ENCODE peak calls at places on chromosomes 2 and 18, in seven cellular contexts. D is Panc1, Q is fibroblast of lung, L is left ventricle myocardium inferior, N is prostate gland, X is PC-9, A is fibroblast of pulmonary artery. E is an unnamed sample.

GRCh38 chr2:236892721-236893120 is 193.0 kb upstream of the COPS8 start:
- DNase-seq in D (no peak), Q (no peak), L (no peak), N (no peak), X (no peak), A (no peak), E (no peak)

GRCh38 chr2:55156326-55156725 is 75.8 kb downstream of the CLHC1 start:
- DNase-seq in D (no peak), Q (peak; percentile 35), L (no peak), N (no peak), X (no peak), A (no peak), E (no peak)

GRCh38 chr2:235669269-235669831 is 175.5 kb downstream of the AGAP1 start:
- DNase-seq in D (no peak), Q (peak; percentile 68), L (peak; percentile 80), N (peak; percentile 30), X (peak; percentile 94), A (peak; percentile 64), E (peak; percentile 81)

GRCh38 chr2:201950606-201951005 is 83.0 kb upstream of the FZD7 start:
- DNase-seq in D (no peak), Q (peak; percentile 27), L (no peak), N (no peak), X (no peak), A (no peak), E (no peak)

GRCh38 chr2:218396688-218397501 is 2.8 kb upstream of the CTDSP1 start:
- DNase-seq in D (no peak), Q (peak; percentile 60), L (peak; percentile 84), N (peak; percentile 71), X (peak; percentile 54), A (peak; percentile 56), E (peak; percentile 63)

GRCh38 chr2:80737047-80737446 is 432.5 kb upstream of the LRRTM1 start:
- DNase-seq in D (no peak), Q (no peak), L (no peak), N (no peak), X (no peak), A (no peak), E (no peak)

GRCh38 chr2:67412424-67412823 is 15.3 kb downstream of the ETAA1 start:
- DNase-seq in D (no peak), Q (no peak), L (no peak), N (no peak), X (no peak), A (no peak), E (peak; percentile 2)

GRCh38 chr2:177983183-177983788 is 89.3 kb downstream of the PDE11A start:
- DNase-seq in D (peak; percentile 33), Q (peak; percentile 48), L (no peak), N (no peak), X (peak; percentile 56), A (peak; percentile 67), E (peak; percentile 38)

GRCh38 chr2:152743004-152743403 is 24.6 kb downstream of the ARL6IP6 start:
- DNase-seq in D (peak; percentile 5), Q (no peak), L (no peak), N (no peak), X (no peak), A (peak; percentile 17), E (no peak)

GRCh38 chr2:2901384-2902345 is 476.0 kb downstream of the EIPR1 start:
- DNase-seq in D (no peak), Q (no peak), L (no peak), N (no peak), X (no peak), A (no peak), E (no peak)

GRCh38 chr2:14866953-14867352 is 234.4 kb downstream of the LRATD1 start:
- DNase-seq in D (no peak), Q (no peak), L (no peak), N (no peak), X (no peak), A (no peak), E (no peak)

GRCh38 chr18:42719221-42719620 is 396.3 kb downstream of the RIT2 start:
- DNase-seq in D (no peak), Q (no peak), L (no peak), N (no peak), X (no peak), A (no peak), E (no peak)

GRCh38 chr2:12661472-12661871 is 55.3 kb upstream of the TRIB2 start:
- DNase-seq in D (no peak), Q (no peak), L (no peak), N (no peak), X (no peak), A (peak; percentile 13), E (no peak)

GRCh38 chr2:20594957-20595356 is 55.9 kb downstream of the HS1BP3 start:
- DNase-seq in D (no peak), Q (no peak), L (no peak), N (no peak), X (no peak), A (no peak), E (no peak)

GRCh38 chr2:20594048-20594750 is 56.7 kb downstream of the HS1BP3 start:
- DNase-seq in D (no peak), Q (no peak), L (no peak), N (no peak), X (no peak), A (no peak), E (no peak)

GRCh38 chr2:20596193-20596972 is 54.5 kb downstream of the HS1BP3 start:
- DNase-seq in D (no peak), Q (no peak), L (no peak), N (no peak), X (no peak), A (no peak), E (no peak)

GRCh38 chr2:20596973-20597867 is 53.7 kb downstream of the HS1BP3 start:
- DNase-seq in D (no peak), Q (peak; percentile 91), L (peak; percentile 83), N (no peak), X (no peak), A (peak; percentile 88), E (no peak)

DNA sequence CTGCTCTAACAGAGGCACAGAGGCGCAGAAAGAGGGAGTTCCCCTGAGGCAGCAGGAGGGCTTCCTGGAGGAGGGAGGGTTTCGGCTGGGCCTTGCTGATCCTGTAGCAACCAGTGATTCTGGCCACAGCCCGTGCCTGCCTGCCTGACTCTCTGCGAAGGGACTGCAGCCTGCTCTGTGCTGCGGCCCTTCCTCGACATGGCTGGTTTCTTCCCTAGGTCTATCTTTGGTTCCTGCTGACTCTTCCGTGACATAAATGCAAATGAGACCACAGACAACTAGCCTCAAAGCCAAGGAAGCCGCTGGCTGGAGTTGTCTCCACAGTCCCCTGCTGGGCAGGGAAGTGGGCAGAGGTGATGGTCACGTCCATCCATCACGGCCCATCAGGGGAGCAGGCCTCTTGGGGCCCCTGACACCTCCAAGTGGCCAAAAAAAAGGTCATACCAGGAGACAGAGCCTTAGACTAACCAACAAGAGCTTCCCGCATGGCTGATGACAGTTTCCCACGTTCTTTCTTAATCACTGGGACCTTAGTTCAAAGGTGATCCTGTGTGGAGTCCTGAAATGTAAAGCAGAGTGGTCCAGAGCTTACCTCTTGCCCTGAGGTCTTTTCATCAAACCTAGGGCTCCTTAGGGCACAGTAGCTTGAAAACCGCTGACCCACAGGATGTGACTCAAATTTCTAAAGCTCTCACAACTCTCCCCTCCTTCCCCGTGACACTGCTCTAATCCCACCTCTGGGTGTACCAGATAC is 55.3 kb downstream of the HS1BP3 start:
- DNase-seq in D (no peak), Q (peak; percentile 70), L (no peak), N (no peak), X (peak; percentile 25), A (peak; percentile 64), E (no peak)
- H3K4me3 ChIP-seq in D (no peak overlapping the region), Q (no peak overlapping the region), L (no peak overlapping the region), N (no peak overlapping the region), X (peak overlapping the region; percentile 5), A (no peak overlapping the region), E (no peak overlapping the region)

GRCh38 chr2:74576830-74577229 is 22.3 kb downstream of the DOK1 start:
- DNase-seq in D (no peak), Q (peak; percentile 66), L (no peak), N (peak; percentile 57), X (no peak), A (peak; percentile 79), E (no peak)
- TF ChIP-seq CTCF in D (no peak), Q (peak; percentile 6), L (no peak), N (no peak), X (no peak), A (peak; percentile 18), E (no peak)

GRCh38 chr2:675460-675859 is 1.7 kb downstream of the TMEM18 start:
- DNase-seq in D (no peak), Q (no peak), L (no peak), N (no peak), X (no peak), A (no peak), E (no peak)
- H3K4me3 ChIP-seq in D (peak overlapping the region; percentile 69), Q (peak overlapping the region; percentile 66), L (no peak overlapping the region), N (no peak overlapping the region), X (peak overlapping the region; percentile 68), A (no peak overlapping the region), E (peak overlapping the region; percentile 61)

DNA sequence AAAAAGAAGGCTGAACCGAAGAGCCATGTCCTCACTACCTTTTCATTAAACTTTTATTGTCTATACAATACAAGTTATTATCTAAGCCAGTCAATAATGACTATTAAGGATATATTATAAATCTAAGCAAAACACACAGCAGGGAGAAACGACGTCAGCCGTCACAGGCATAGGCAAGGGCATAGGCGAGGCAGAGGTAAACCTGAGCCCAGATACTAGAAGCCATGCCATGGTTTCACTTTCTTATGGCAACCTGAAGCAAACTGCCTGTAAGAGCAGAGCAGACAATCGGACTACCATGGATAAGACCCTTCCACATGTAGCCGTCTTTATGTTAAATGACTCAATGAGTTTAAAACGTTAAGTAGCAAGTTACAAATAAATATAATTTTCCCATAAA is 238.5 kb upstream of the ZNF521 start:
- DNase-seq in D (no peak), Q (no peak), L (no peak), N (no peak), X (no peak), A (no peak), E (no peak)
- TF ChIP-seq CTCF in D (no peak), Q (no peak), L (no peak), N (no peak), X (no peak), A (no peak), E (no peak)

GRCh38 chr2:63878486-63878885 is 36.8 kb downstream of the UGP2 start:
- DNase-seq in D (no peak), Q (no peak), L (no peak), N (no peak), X (no peak), A (no peak), E (no peak)

GRCh38 chr2:63879876-63880433 is 38.3 kb downstream of the UGP2 start:
- DNase-seq in D (no peak), Q (no peak), L (no peak), N (no peak), X (no peak), A (no peak), E (no peak)

GRCh38 chr2:63880603-63881002 is 38.9 kb downstream of the UGP2 start:
- DNase-seq in D (no peak), Q (no peak), L (no peak), N (no peak), X (no peak), A (no peak), E (no peak)

GRCh38 chr2:63882395-63883130 is 40.9 kb downstream of the UGP2 start:
- DNase-seq in D (no peak), Q (no peak), L (no peak), N (no peak), X (no peak), A (no peak), E (no peak)

GRCh38 chr2:63881208-63881607 is 39.5 kb downstream of the UGP2 start:
- DNase-seq in D (no peak), Q (no peak), L (no peak), N (no peak), X (no peak), A (no peak), E (no peak)
- H3K4me3 ChIP-seq in D (no peak overlapping the region), Q (no peak overlapping the region), L (no peak overlapping the region), N (no peak overlapping the region), X (no peak overlapping the region), A (no peak overlapping the region), E (no peak overlapping the region)

E was measured in BE2C.